ENCODE peak calls at places on chromosomes 4 and X, in ten cellular contexts. C is pancreas; P is right atrium auricular region; D is HL-60; R is CD4-positive, alpha-beta T cell; S is fibroblast of lung; N is progenitor cell of endocrine pancreas; L is uterus; U is GM10248; G is MCF 10A. B is an unnamed sample.

GRCh38 chr4:168645933-168646768 is 149.3 kb downstream of the PALLD start:
- DNase-seq in C (no peak), P (no peak), D (no peak), R (no peak), S (no peak), N (no peak), L (no peak), U (no peak), G (peak; percentile 20), B (no peak)

GRCh38 chr4:5489260-5489659 is 219.1 kb downstream of the EVC2 start:
- DNase-seq in C (no peak), P (no peak), D (no peak), R (no peak), S (no peak), N (no peak), L (no peak), U (no peak), G (no peak), B (no peak)

GRCh38 chrX:78024349-78025108 is 55.1 kb upstream of the PGAM4 start:
- DNase-seq in C (peak; percentile 59), P (no peak), D (peak; percentile 39), R (peak; percentile 13), S (peak; percentile 26), N (no peak), L (no peak), U (peak; percentile 45), G (peak; percentile 49), B (no peak)

GRCh38 chr4:140661550-140661949 is 92.8 kb upstream of the UCP1 start:
- DNase-seq in C (no peak), P (no peak), D (no peak), R (no peak), S (no peak), N (no peak), L (no peak), U (no peak), G (no peak), B (no peak)

GRCh38 chr4:147582386-147583077 is 34.7 kb upstream of the TMEM184C start:
- DNase-seq in C (no peak), P (no peak), D (no peak), R (no peak), S (peak; percentile 47), N (no peak), L (no peak), U (no peak), G (peak; percentile 85), B (no peak)

GRCh38 chrX:139559383-139560042 is 29.0 kb downstream of the F9 start:
- DNase-seq in C (peak; percentile 5), P (no peak), D (peak; percentile 51), R (no peak), S (peak; percentile 62), N (peak; percentile 30), L (peak; percentile 17), U (peak; percentile 29), G (peak; percentile 70), B (no peak)

GRCh38 chrX:13360146-13360545 is 40.3 kb upstream of the ATXN3L start:
- DNase-seq in C (no peak), P (no peak), D (no peak), R (no peak), S (no peak), N (no peak), L (no peak), U (no peak), G (no peak), B (no peak)

GRCh38 chrX:68571292-68572256 is 72.7 kb downstream of the YIPF6 start:
- DNase-seq in C (no peak), P (no peak), D (no peak), R (no peak), S (peak; percentile 55), N (no peak), L (no peak), U (no peak), G (peak; percentile 79), B (no peak)

GRCh38 chr4:11615601-11616000 is 186.9 kb upstream of the HS3ST1 start:
- DNase-seq in C (no peak), P (no peak), D (no peak), R (no peak), S (no peak), N (no peak), L (no peak), U (no peak), G (peak; percentile 49), B (no peak)

GRCh38 chrX:43973249-43973672 is at the start of gene NDP:
- DNase-seq in C (no peak), P (no peak), D (no peak), R (no peak), S (peak; percentile 28), N (no peak), L (no peak), U (no peak), G (no peak), B (no peak)

DNA sequence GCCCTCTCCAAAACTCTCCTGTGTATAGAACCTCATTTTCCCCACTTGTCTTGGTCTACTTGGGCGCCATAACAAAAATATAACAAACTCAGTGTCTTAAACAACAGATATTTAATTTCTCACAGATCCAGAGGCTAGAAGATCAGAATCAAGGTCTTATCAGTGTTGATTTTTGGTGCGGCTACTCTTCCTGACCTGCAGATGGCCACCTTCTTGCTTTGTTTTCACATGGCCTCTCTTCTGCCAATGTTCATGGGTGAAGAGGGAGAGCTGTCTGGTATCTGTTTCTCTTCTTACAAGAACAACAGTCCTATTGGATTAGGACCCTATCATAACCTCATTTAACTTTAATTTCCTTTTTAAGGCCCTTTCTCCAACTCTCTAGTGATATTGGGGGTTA is 177.3 kb downstream of the PABPC4L start:
- DNase-seq in C (no peak), P (no peak), D (no peak), R (no peak), S (peak; percentile 6), N (no peak), L (no peak), U (no peak), G (peak; percentile 38), B (no peak)
- TF ChIP-seq CTCF in C (no peak), P (no peak), D (no peak), R (no peak), S (peak; percentile 21), N (peak; percentile 32), L (no peak), U (no peak), G (no peak), B (peak; percentile 45)

GRCh38 chr4:8854016-8854415 is 17.6 kb downstream of the HMX1 start:
- DNase-seq in C (no peak), P (no peak), D (no peak), R (no peak), S (no peak), N (no peak), L (no peak), U (no peak), G (no peak), B (no peak)

GRCh38 chr4:8854866-8855265 is 16.8 kb downstream of the HMX1 start:
- DNase-seq in C (no peak), P (no peak), D (no peak), R (no peak), S (no peak), N (no peak), L (no peak), U (no peak), G (peak; percentile 26), B (no peak)

GRCh38 chr4:8857682-8858187 is 13.9 kb downstream of the HMX1 start:
- DNase-seq in C (no peak), P (no peak), D (no peak), R (no peak), S (no peak), N (no peak), L (no peak), U (no peak), G (no peak), B (no peak)

GRCh38 chr4:8856835-8857590 is 14.6 kb downstream of the HMX1 start:
- DNase-seq in C (no peak), P (no peak), D (no peak), R (no peak), S (no peak), N (no peak), L (no peak), U (no peak), G (no peak), B (no peak)

DNA sequence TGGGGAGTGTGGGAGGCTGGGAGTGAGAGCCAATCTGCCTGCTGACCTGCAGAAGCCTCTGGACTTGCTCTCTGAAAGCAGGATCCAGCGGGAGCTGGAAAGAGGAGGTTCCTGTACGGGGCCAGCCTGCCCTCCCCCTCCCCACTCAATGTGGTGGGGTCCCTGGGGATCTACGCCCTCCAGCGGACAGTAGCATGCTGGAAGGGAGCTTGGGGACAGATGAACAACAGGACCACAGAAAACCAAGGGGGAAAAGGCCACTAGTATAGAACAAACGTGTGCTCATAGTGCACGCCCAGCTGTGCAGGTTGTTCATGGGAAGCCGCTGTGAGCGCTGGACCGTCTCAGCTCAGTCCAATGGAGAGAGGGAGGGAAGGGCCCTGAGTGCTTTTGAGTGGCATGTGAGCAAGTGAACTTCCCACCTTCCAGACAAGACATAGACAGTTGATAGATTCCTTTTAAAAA is 15.8 kb downstream of the HMX1 start:
- DNase-seq in C (no peak), P (no peak), D (no peak), R (no peak), S (no peak), N (no peak), L (no peak), U (no peak), G (no peak), B (no peak)
- TF ChIP-seq CTCF in C (no peak), P (no peak), D (no peak), R (no peak), S (no peak), N (peak; percentile 44), L (no peak), U (no peak), G (no peak), B (no peak)

DNA sequence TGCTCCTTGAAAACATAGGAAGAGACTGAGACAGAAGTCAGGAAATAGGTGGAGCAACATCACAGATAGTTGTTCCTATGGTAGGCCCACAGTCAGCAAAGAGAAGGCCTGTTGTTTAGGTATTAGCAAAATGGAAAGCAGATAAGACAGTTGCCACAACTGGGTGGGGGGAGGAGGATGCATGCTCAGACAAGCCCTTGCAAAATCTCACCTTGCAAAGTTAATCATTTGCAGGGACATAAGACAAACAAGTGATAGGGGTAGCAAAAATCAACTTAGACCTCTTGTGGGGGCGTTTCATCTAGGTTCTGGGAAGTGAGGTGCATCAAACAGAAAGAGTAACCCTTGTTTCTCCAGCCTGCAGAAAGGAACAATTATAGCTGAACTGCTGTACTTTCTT is 30.7 kb downstream of the SERPINA7 start:
- DNase-seq in C (no peak), P (no peak), D (no peak), R (no peak), S (no peak), N (no peak), L (no peak), U (no peak), G (no peak), B (no peak)
- TF ChIP-seq CTCF in C (no peak), P (no peak), D (no peak), R (no peak), S (no peak), N (no peak), L (no peak), U (no peak), G (no peak), B (no peak)

GRCh38 chr4:185011408-185011807 is 6.9 kb upstream of the HELT start:
- DNase-seq in C (no peak), P (no peak), D (no peak), R (no peak), S (no peak), N (peak; percentile 65), L (no peak), U (no peak), G (peak; percentile 43), B (no peak)
- TF ChIP-seq CTCF in C (no peak), P (peak; percentile 51), D (peak; percentile 24), R (peak; percentile 57), S (peak; percentile 52), N (peak; percentile 76), L (no peak), U (no peak), G (peak; percentile 25), B (peak; percentile 55)

GRCh38 chr4:26069218-26069617 is 155.2 kb downstream of the SMIM20 start:
- DNase-seq in C (no peak), P (no peak), D (peak; percentile 14), R (no peak), S (peak; percentile 67), N (no peak), L (no peak), U (peak; percentile 45), G (peak; percentile 59), B (no peak)
- TF ChIP-seq CTCF in C (peak; percentile 21), P (peak; percentile 22), D (peak; percentile 3), R (no peak), S (peak; percentile 59), N (peak; percentile 48), L (no peak), U (peak; percentile 55), G (peak; percentile 38), B (peak; percentile 45)